ENCODE peak calls at places on chromosomes 4 and X, in six cellular contexts. S, Z, N, U, A and P are unnamed samples. For H3K4me1, the result is how much of the 10 kb centered on the place peaks cover.

GRCh38 chrX:106791495-106791894 is 11.0 kb upstream of the TBC1D8B start:
- DNase-seq in S (no peak), Z (no peak), N (no peak), U (peak), A (no peak), P (no peak)

GRCh38 chr4:104421576-104421975 is 73.1 kb downstream of the CXXC4 start:
- DNase-seq in S (no peak), Z (no peak), N (no peak), U (no peak), A (no peak), P (no peak)

GRCh38 chr4:121370729-121371325 is 10.0 kb downstream of the QRFPR start:
- DNase-seq in S (peak), Z (no peak), N (no peak), U (peak), A (peak), P (peak)

GRCh38 chr4:176499518-176499917 is 179.8 kb downstream of the SPCS3 start:
- DNase-seq in S (no peak), Z (no peak), N (no peak), U (no peak), A (peak), P (no peak)

GRCh38 chr4:110636677-110637407 is 14.0 kb upstream of the PITX2 start:
- DNase-seq in S (no peak), Z (no peak), N (no peak), U (no peak), A (no peak), P (no peak)

GRCh38 chrX:72105436-72105835 is 26.3 kb downstream of the RTL5 start:
- DNase-seq in S (no peak), Z (no peak), N (no peak), U (no peak), A (no peak), P (no peak)

GRCh38 chrX:155056877-155057792 is 13.8 kb downstream of the CMC4 start:
- DNase-seq in S (peak), Z (peak), N (no peak), U (peak), A (peak), P (peak)

GRCh38 chrX:25548806-25549205 is 533.0 kb upstream of the ARX start:
- DNase-seq in S (no peak), Z (no peak), N (no peak), U (no peak), A (no peak), P (no peak)

GRCh38 chrX:123818243-123818642 is 41.6 kb upstream of the XIAP start:
- DNase-seq in S (no peak), Z (no peak), N (peak), U (no peak), A (peak), P (no peak)

GRCh38 chr4:22030321-22030720 is 81.7 kb upstream of the KCNIP4 start:
- DNase-seq in S (no peak), Z (no peak), N (no peak), U (no peak), A (no peak), P (no peak)

GRCh38 chr4:36638273-36638811 is 356.9 kb downstream of the DTHD1 start:
- DNase-seq in S (no peak), Z (no peak), N (no peak), U (no peak), A (no peak), P (no peak)

GRCh38 chr4:15894393-15894792 is 44.1 kb downstream of the FGFBP1 start:
- DNase-seq in S (no peak), Z (no peak), N (no peak), U (no peak), A (no peak), P (no peak)
- H3K4me1 ChIP-seq in S (under half), Z (under half), N (under half), U (under half), A (under half), P (under half)

DNA sequence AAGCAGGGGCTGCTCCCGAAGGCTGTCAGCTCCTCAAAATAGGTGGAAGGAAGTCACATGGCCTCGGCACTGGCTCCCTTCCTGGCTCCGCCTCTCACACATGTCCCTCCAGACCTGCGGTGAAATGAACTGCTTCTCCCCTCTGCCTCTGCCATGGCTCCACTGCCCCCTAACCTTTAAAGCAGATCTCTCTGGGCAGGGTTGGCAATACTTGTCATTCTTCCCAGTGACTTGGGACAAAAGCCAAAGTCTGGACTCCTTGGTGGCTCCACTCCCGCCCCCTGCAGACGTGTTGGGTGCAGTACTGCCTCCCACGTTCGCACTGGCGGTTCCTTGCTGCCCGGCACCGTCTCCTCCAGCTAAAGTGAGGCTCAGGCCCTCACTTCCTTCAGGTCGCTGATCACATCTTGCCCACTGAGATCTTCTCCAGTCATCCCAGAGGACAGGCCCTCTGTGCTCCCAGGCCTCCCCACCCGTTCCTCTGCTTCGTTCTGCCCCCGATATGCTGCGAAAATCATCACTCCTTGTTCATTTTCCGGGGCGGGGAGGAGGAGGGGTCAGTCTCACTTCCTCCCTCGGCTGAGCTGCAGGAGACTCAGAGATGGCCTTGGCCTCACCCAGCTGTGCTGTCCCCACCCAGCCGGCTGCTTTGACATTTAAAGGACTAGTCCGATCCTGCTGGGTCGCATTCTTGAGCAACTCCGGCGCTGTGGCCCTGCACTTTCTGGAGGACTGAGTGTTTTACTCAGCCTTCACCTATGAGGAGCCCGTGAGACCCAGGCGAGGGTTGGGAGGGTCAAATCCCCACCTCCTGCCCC is 97.4 kb downstream of the PHKA2 start:
- DNase-seq in S (peak), Z (peak), N (peak), U (peak), A (peak), P (peak)
- TF ChIP-seq CTCF in S (peak), Z (peak), N (peak), U (peak), A (peak), P (peak)

GRCh38 chr4:25155957-25156356 is 4.3 kb downstream of the SEPSECS start:
- DNase-seq in S (no peak), Z (no peak), N (no peak), U (no peak), A (no peak), P (no peak)
- H3K4me1 ChIP-seq in S (under half), Z (under half), N (under half), U (under half), A (under half), P (under half)

DNA sequence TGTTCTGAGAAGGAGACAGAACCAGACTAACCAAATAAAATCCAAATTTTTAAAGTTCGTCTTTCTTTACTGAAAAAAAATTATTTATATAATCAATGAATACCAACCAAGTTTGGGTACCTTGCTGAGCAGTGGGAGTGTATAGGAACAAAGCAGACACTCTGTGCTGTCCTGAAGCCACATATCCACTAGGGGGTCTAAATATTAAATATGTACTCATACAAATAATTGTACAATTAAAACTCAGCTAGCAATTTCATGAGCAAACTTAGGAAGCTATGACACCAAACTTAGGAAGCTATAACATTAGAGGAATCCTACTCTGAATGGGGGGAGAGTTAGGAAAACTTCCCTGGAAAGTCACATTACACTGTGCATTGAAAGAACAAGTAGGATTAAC is 582.0 kb upstream of the EPHA5 start:
- DNase-seq in S (no peak), Z (no peak), N (no peak), U (no peak), A (no peak), P (no peak)
- TF ChIP-seq CTCF in S (peak), Z (no peak), N (no peak), U (no peak), A (no peak), P (peak)

DNA sequence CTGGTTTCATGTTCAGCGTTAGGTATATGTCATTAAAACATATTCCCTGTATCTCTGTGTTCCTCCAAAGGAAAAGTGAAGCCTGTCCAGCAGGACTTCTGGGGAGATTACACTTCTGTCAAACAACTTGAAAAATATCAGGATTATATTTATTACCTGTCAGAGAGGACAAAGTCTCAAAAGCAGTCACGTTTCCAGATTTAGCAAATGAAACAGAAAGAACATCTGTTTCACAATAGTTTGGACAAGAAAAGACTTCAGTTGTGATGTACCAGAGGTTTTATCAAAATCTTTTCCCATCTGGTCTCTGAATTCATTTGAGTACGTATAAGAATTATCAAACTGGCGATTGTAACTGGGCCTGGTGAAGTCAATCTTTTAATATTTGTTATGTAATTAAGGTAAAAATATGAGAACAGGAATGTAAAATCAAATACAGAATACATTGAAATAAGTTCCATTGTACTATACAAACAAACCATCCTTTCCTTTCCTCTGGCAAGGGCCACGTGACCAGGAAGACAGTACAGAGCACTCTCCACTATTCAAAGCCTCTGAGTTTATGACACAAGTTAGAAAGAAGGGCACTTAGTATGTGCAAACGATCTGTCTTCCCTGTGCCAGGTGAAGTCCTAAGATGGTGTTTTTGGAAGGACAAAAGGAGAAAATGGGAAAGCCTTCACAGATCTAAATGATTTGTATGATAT is 3.2 kb downstream of the CASP3 start:
- DNase-seq in S (no peak), Z (no peak), N (no peak), U (peak), A (no peak), P (no peak)
- H3K4me1 ChIP-seq in S (under half), Z (half or more), N (under half), U (under half), A (under half), P (under half)

GRCh38 chr4:170022211-170022610 is 4.0 kb downstream of the MFAP3L start:
- DNase-seq in S (no peak), Z (no peak), N (no peak), U (no peak), A (no peak), P (no peak)

GRCh38 chr4:170027181-170027829 is 1.1 kb upstream of the MFAP3L start:
- DNase-seq in S (peak), Z (peak), N (peak), U (peak), A (peak), P (peak)

GRCh38 chr4:170025523-170026252 is 507 bp downstream of the MFAP3L start:
- DNase-seq in S (peak), Z (peak), N (no peak), U (peak), A (no peak), P (no peak)

GRCh38 chr4:170030121-170030520 is 3.9 kb upstream of the MFAP3L start:
- DNase-seq in S (no peak), Z (no peak), N (no peak), U (no peak), A (peak), P (no peak)

GRCh38 chr4:170026253-170026991 is at the start of gene MFAP3L:
- DNase-seq in S (peak), Z (peak), N (peak), U (peak), A (peak), P (peak)
- TF ChIP-seq CTCF in S (no peak), Z (no peak), N (no peak), U (no peak), A (no peak), P (no peak)

GRCh38 chr4:185721949-185722316 is 90.1 kb downstream of the SORBS2 start:
- DNase-seq in S (no peak), Z (no peak), N (no peak), U (no peak), A (no peak), P (no peak)
- H3K4me1 ChIP-seq in S (under half), Z (under half), N (under half), U (under half), A (under half), P (under half)

DNA sequence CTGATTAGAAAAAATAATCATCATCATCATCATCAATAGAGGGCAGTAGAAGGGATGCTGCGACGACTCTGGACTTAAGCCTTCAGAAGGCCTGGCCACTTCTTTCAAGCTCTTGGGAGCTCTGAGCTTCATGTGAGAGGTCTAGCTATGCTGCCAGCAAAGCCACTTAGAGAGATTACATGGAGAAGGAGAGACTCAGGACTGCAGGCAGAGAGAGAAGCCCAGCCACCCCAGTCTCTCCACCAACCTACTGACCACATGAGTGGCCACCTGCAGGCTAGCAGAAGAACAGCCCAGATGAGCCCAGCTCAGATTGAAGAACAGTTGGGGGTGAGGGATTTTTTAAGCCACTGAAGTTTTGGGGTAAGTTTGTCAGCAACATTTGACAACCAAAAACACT is 17.1 kb upstream of the TMEM150C start:
- DNase-seq in S (no peak), Z (no peak), N (no peak), U (no peak), A (no peak), P (no peak)
- TF ChIP-seq CTCF in S (peak), Z (no peak), N (no peak), U (no peak), A (peak), P (peak)

GRCh38 chr4:10011885-10012284 is 9.4 kb downstream of the SLC2A9 start:
- DNase-seq in S (no peak), Z (no peak), N (no peak), U (no peak), A (no peak), P (no peak)

GRCh38 chr4:10013722-10014121 is 7.6 kb downstream of the SLC2A9 start:
- DNase-seq in S (peak), Z (no peak), N (peak), U (peak), A (peak), P (peak)

GRCh38 chr4:10016169-10016568 is 5.1 kb downstream of the SLC2A9 start:
- DNase-seq in S (no peak), Z (no peak), N (no peak), U (no peak), A (no peak), P (no peak)

GRCh38 chr4:10017037-10017893 is 4.0 kb downstream of the SLC2A9 start:
- DNase-seq in S (no peak), Z (no peak), N (no peak), U (no peak), A (no peak), P (no peak)

DNA sequence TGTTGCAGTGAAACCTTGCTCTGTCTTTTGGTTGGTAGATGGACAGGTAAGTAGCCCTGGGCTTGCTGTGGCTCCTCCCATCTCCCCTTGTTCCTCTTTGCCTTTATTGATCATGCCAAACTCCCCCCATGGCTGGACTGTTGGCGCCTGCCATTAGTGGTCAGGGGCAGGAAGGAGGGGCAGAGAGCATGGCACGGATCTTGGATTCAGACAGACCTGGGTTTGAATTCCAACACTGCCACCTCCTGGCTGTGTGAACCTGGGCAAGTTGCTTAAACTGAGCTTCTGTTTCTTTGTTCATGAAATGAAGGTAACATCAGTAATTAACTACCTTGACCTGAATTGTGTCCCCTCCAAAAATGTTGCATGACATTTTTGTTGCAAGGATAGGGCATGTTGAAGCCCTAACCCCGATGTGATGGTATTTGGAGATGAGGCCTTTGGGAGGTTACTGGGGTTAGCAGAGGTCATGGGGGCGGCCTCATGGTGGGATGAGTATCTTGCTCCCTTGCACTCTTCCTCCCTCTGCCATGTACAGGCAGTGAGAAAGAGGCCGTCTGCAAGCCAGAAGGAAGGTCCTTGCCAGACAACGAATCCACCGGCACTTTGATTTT is 6.0 kb downstream of the SLC2A9 start:
- DNase-seq in S (peak), Z (no peak), N (peak), U (peak), A (no peak), P (peak)
- H3K4me1 ChIP-seq in S (under half), Z (under half), N (under half), U (under half), A (under half), P (under half)